ENCODE peak calls at places on chromosomes 7 and 10, in four cellular contexts. Z is stomach, C is H1, V is sigmoid colon. B is an unnamed sample.

GRCh38 chr7:14001139-14001538 is 11.7 kb upstream of the ETV1 start:
- DNase-seq in Z (no peak), C (no peak), V (no peak), B (no peak)

GRCh38 chr7:138089080-138089901 is 13.0 kb downstream of the AKR1D1 start:
- DNase-seq in Z (no peak), C (no peak), V (no peak), B (no peak)

GRCh38 chr10:18401416-18402195 is 249.8 kb downstream of the NSUN6 start:
- DNase-seq in Z (no peak), C (no peak), V (no peak), B (no peak)

GRCh38 chr7:133668296-133669060 is 415.6 kb downstream of the EXOC4 start:
- DNase-seq in Z (no peak), C (no peak), V (no peak), B (no peak)

GRCh38 chr7:146660839-146661238 is 544.2 kb downstream of the CNTNAP2 start:
- DNase-seq in Z (no peak), C (no peak), V (no peak), B (no peak)

GRCh38 chr10:47438857-47439474 is 44.9 kb downstream of the ANXA8 start:
- DNase-seq in Z (peak; percentile 82), C (peak; percentile 25), V (no peak), B (no peak)

GRCh38 chr7:100489824-100490223 is 6.1 kb downstream of the NYAP1 start:
- DNase-seq in Z (peak; percentile 38), C (peak; percentile 72), V (no peak), B (peak; percentile 24)

GRCh38 chr10:103491729-103492364 is 1.7 kb upstream of the NEURL1 start:
- DNase-seq in Z (no peak), C (no peak), V (no peak), B (no peak)

GRCh38 chr7:24123061-24123460 is 160.9 kb upstream of the NPY start:
- DNase-seq in Z (no peak), C (no peak), V (no peak), B (no peak)

GRCh38 chr7:10237306-10237705 is 736.4 kb upstream of the PHF14 start:
- DNase-seq in Z (no peak), C (no peak), V (no peak), B (no peak)

GRCh38 chr10:8053446-8054242 is 844 bp upstream of the GATA3 start:
- DNase-seq in Z (peak; percentile 86), C (no peak), V (no peak), B (peak; percentile 70)

GRCh38 chr10:3729397-3729796 is 55.6 kb downstream of the KLF6 start:
- DNase-seq in Z (no peak), C (no peak), V (no peak), B (no peak)

GRCh38 chr7:28773423-28774129 is 184.6 kb downstream of the TRIL start:
- DNase-seq in Z (no peak), C (no peak), V (no peak), B (no peak)

GRCh38 chr10:34758447-34758996 is 56.6 kb downstream of the PARD3 start:
- DNase-seq in Z (no peak), C (no peak), V (no peak), B (peak; percentile 39)

GRCh38 chr10:77925795-77926565 is 575 bp downstream of the DLG5 start:
- DNase-seq in Z (peak; percentile 67), C (no peak), V (peak; percentile 86), B (peak; percentile 62)

GRCh38 chr10:24382596-24382978 is 173.6 kb downstream of the KIAA1217 start:
- DNase-seq in Z (no peak), C (no peak), V (no peak), B (no peak)

GRCh38 chr7:90726623-90727022 is 130.5 kb downstream of the CDK14 start:
- DNase-seq in Z (peak; percentile 73), C (no peak), V (no peak), B (no peak)

GRCh38 chr10:80472234-80473095 is 18.4 kb downstream of the TSPAN14 start:
- DNase-seq in Z (no peak), C (no peak), V (no peak), B (no peak)

DNA sequence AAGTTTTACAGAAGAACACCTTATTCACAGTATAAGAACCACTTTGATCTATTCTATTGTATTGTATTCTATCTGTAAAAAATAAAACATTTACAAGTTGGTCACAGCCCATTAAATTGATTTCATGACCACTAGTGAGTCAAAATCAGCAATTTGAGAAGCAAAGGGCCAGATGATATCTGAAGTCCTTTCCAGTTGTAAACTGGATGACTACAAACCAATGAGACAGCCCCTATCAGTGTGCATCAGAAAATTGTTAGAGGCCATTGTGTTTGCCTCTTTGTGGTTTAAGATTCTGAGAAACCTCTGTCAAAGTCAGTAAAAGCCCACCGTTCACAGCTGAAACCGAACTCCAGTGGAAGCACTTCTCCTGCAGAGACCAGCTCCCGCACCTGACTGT is 54.8 kb downstream of the TBXAS1 start:
- DNase-seq in Z (no peak), C (no peak), V (no peak), B (no peak)
- H3K36me3 ChIP-seq in Z (no peaks in the 10 kb centered on the region), C (no peaks in the 10 kb centered on the region), V (no peaks in the 10 kb centered on the region), B (no peaks in the 10 kb centered on the region)

DNA sequence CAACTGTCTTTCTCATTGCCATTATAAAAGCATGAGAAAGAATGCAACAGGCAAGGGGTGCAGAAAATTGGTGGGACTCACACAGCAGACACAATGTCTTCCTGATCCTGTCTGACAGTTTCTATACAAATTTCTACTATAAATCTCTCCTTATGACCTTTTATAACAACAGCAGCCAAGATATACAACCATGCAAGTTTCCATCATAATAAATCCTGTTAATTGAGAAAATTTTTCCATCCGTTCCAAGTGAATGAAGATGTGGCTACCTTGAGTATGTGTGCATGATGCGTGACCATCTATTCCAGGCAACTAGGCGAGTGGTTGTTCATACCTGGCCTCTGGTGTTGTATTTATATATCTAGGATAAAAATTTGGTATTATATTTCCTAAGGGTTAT is 216.7 kb downstream of the BBS9 start:
- DNase-seq in Z (no peak), C (no peak), V (no peak), B (no peak)
- TF ChIP-seq EP300 in Z (no peak), C (no peak), V (no peak), B (no peak)

DNA sequence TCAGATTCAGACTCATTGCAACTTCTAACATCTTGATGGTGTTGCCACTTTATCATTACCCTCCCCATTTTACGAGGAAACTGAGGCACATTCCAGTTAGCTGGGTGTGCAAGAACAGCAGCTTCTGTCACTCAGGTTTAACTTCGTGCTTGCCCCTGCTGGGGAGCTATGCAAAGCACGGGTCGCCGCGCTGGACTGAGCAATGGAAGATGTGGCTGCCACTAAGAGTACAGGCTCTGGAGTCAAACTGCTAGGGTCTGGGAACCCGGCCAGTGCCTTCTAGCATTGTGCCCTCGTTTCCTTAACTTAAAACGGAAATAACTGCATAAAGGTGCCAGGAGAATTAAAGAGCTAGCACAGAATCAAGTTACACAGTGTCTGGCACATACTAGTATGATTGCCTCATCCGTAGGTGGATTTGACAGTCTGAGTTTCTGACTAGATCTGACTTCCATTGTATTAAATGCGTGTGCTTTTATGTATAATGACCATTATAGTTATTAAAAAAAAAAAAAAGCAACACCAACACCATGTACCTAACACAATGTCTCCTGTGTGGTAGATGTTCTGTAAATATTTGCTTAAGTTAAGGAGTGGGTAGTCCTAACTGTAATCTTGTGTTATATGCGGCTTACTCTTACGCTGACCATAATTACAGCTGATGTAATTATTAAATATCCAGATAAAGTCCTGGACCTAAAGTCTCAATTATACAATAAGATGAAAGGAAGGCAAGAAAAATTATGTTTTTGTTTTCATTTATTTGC is 842 bp downstream of the ZNF22 start:
- DNase-seq in Z (peak; percentile 86), C (no peak), V (peak; percentile 83), B (peak; percentile 81)
- H3K36me3 ChIP-seq in Z (peaks cover 25% of the 10 kb centered on the region), C (peaks cover 2% of the 10 kb centered on the region), V (peaks cover 23% of the 10 kb centered on the region), B (peaks cover 12% of the 10 kb centered on the region)

DNA sequence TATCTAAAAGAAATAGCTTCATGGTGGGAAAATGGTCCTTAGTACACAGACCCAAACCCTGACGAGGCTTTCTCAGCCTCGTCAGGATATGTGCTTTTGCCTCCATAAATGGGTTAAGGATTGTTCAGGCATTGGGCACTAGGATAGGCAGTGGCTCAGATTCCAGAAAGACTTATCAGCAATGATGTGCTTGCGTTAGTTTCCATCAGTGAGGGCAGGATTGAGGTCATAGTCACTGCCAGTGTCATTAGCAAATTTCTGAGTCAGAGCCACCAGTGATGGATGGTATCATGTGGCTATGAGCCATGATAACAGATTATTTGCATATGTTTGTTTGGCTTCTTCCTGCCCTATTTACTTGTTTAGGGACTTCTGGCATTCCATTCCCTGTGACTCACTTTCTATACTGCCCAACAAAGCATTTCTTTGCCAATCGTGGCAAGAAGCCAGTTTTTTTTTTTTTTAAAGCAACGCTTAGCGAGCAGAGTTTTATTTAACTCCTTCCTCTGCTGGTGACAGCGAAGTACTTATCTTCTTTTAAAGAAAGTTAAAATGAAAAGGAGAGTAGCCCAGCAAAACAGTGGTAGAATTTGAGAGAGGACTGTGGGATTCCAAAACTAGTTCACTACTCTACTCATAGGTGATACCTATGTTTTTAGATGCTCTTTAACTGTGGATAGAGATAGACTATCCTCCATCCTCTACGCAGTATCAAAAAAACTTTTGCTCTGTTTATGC is 44.4 kb downstream of the MYPN start:
- DNase-seq in Z (peak; percentile 32), C (peak; percentile 53), V (no peak), B (no peak)
- TF ChIP-seq EP300 in Z (peak; percentile 16), C (no peak), V (peak; percentile 14), B (no peak)

DNA sequence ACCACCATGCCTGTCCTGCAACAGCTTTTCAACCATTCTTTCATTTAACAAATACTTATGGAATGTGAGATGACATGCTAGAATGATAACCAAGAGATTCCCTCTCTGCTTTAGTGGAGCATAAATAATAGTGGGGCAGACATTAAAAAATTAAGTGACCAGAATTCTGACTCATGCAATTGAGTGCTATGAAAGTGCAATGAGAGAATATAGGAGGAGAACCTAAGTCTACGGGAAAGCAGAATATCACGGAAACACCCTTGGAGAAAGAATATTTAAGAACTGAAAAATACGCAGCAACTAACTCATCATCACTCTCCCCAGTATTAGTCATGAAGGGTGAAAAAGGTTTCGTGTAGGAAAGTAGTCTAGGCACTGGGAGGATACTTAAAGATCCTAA is 7.1 kb downstream of the KIF5B start:
- DNase-seq in Z (no peak), C (no peak), V (no peak), B (no peak)
- H3K36me3 ChIP-seq in Z (peaks cover 39% of the 10 kb centered on the region), C (peaks cover 4% of the 10 kb centered on the region), V (peaks cover 40% of the 10 kb centered on the region), B (peaks cover 8% of the 10 kb centered on the region)

GRCh38 chr7:47715631-47716068 is 133.7 kb upstream of the TNS3 start:
- DNase-seq in Z (no peak), C (no peak), V (no peak), B (no peak)
- TF ChIP-seq EP300 in Z (no peak), C (no peak), V (no peak), B (no peak)

GRCh38 chr7:47401571-47402570 is 180.0 kb downstream of the TNS3 start:
- DNase-seq in Z (peak; percentile 24), C (no peak), V (peak; percentile 51), B (peak; percentile 15)

GRCh38 chr7:47403341-47403866 is 178.5 kb downstream of the TNS3 start:
- DNase-seq in Z (peak; percentile 17), C (no peak), V (peak; percentile 24), B (no peak)

GRCh38 chr7:47400001-47400400 is 181.9 kb downstream of the TNS3 start:
- DNase-seq in Z (peak; percentile 22), C (no peak), V (peak; percentile 6), B (no peak)

GRCh38 chr7:47402941-47403340 is 179.0 kb downstream of the TNS3 start:
- DNase-seq in Z (peak; percentile 42), C (no peak), V (peak; percentile 53), B (peak; percentile 20)

GRCh38 chr7:47400741-47401206 is 181.1 kb downstream of the TNS3 start:
- DNase-seq in Z (peak; percentile 40), C (no peak), V (peak; percentile 25), B (peak; percentile 69)
- H3K36me3 ChIP-seq in Z (peaks cover 34% of the 10 kb centered on the region), C (peaks cover 3% of the 10 kb centered on the region), V (peaks cover 9% of the 10 kb centered on the region), B (peaks cover 11% of the 10 kb centered on the region)